ENCODE peak calls at places on chromosome 15, in ten cellular contexts. One of them, this sample, is unnamed.
A peak's percentile ranks its signal among the peaks of the same experiment; 100 is the strongest.

GRCh38 chr15:47801522-47801921 is 84.2 kb downstream of the SEMA6D start:
- DNase-seq in GM23248: no peak
- DNase-seq in OCI-LY7: no peak
- DNase-seq in tibial nerve: no peak
- DNase-seq in heart right ventricle: no peak
- DNase-seq in HCT116: no peak
- DNase-seq in ascending aorta: no peak
- DNase-seq in kidney: no peak
- DNase-seq in A549: no peak
- DNase-seq in lung: no peak
- DNase-seq in this sample: no peak

GRCh38 chr15:69170597-69170996 is 10.2 kb downstream of the GLCE start:
- DNase-seq in heart right ventricle: no peak
- DNase-seq in OCI-LY7: no peak
- DNase-seq in kidney: no peak
- DNase-seq in A549: no peak
- DNase-seq in GM23248: no peak
- DNase-seq in HCT116: no peak
- DNase-seq in lung: no peak
- DNase-seq in tibial nerve: no peak
- DNase-seq in ascending aorta: no peak
- DNase-seq in this sample: no peak

GRCh38 chr15:100026041-100026440 is 292.8 kb upstream of the LYSMD4 start:
- DNase-seq in GM23248: no peak
- DNase-seq in lung: no peak
- DNase-seq in OCI-LY7: no peak
- DNase-seq in A549: no peak
- DNase-seq in heart right ventricle: no peak
- DNase-seq in kidney: no peak
- DNase-seq in ascending aorta: no peak
- DNase-seq in HCT116: no peak
- DNase-seq in tibial nerve: no peak
- DNase-seq in this sample: no peak

GRCh38 chr15:41024141-41024540 is 70.9 kb downstream of the CHAC1 start:
- DNase-seq in lung: no peak
- DNase-seq in heart right ventricle: no peak
- DNase-seq in GM23248: peak; percentile 86
- DNase-seq in tibial nerve: no peak
- DNase-seq in A549: no peak
- DNase-seq in ascending aorta: no peak
- DNase-seq in OCI-LY7: no peak
- DNase-seq in HCT116: no peak
- DNase-seq in kidney: no peak
- DNase-seq in this sample: no peak

GRCh38 chr15:62940755-62941361 is 101.7 kb upstream of the TPM1 start:
- DNase-seq in A549: peak; percentile 60
- DNase-seq in lung: peak; percentile 37
- DNase-seq in tibial nerve: peak; percentile 30
- DNase-seq in OCI-LY7: no peak
- DNase-seq in ascending aorta: peak; percentile 68
- DNase-seq in GM23248: peak; percentile 98
- DNase-seq in HCT116: no peak
- DNase-seq in heart right ventricle: peak; percentile 85
- DNase-seq in kidney: peak; percentile 96
- DNase-seq in this sample: no peak

GRCh38 chr15:45205192-45205591 is 17.4 kb upstream of the SHF start:
- DNase-seq in HCT116: peak; percentile 58
- DNase-seq in tibial nerve: no peak
- DNase-seq in OCI-LY7: peak; percentile 79
- DNase-seq in GM23248: peak; percentile 86
- DNase-seq in A549: peak; percentile 72
- DNase-seq in ascending aorta: no peak
- DNase-seq in lung: peak; percentile 54
- DNase-seq in kidney: no peak
- DNase-seq in heart right ventricle: peak; percentile 57
- DNase-seq in this sample: peak; percentile 29

GRCh38 chr15:77892335-77892734 is 185.2 kb downstream of the TBC1D2B start:
- DNase-seq in OCI-LY7: no peak
- DNase-seq in ascending aorta: no peak
- DNase-seq in lung: no peak
- DNase-seq in HCT116: no peak
- DNase-seq in GM23248: no peak
- DNase-seq in heart right ventricle: no peak
- DNase-seq in kidney: peak; percentile 30
- DNase-seq in tibial nerve: no peak
- DNase-seq in A549: no peak
- DNase-seq in this sample: no peak

GRCh38 chr15:88029696-88030095 is 226.8 kb downstream of the NTRK3 start:
- DNase-seq in tibial nerve: no peak
- DNase-seq in heart right ventricle: no peak
- DNase-seq in lung: no peak
- DNase-seq in HCT116: no peak
- DNase-seq in kidney: no peak
- DNase-seq in GM23248: peak; percentile 17
- DNase-seq in OCI-LY7: no peak
- DNase-seq in ascending aorta: no peak
- DNase-seq in A549: no peak
- DNase-seq in this sample: no peak

GRCh38 chr15:66633346-66633745 is 67.5 kb upstream of the LCTL start:
- DNase-seq in ascending aorta: no peak
- DNase-seq in GM23248: no peak
- DNase-seq in tibial nerve: no peak
- DNase-seq in OCI-LY7: no peak
- DNase-seq in HCT116: no peak
- DNase-seq in kidney: peak; percentile 79
- DNase-seq in lung: no peak
- DNase-seq in heart right ventricle: no peak
- DNase-seq in A549: no peak
- DNase-seq in this sample: no peak

GRCh38 chr15:66635817-66636216 is 66.2 kb upstream of the SMAD6 start:
- DNase-seq in kidney: no peak
- DNase-seq in A549: no peak
- DNase-seq in GM23248: no peak
- DNase-seq in tibial nerve: no peak
- DNase-seq in ascending aorta: no peak
- DNase-seq in HCT116: no peak
- DNase-seq in lung: no peak
- DNase-seq in heart right ventricle: no peak
- DNase-seq in OCI-LY7: no peak
- DNase-seq in this sample: no peak

GRCh38 chr15:66635006-66635405 is 67.0 kb upstream of the SMAD6 start:
- DNase-seq in HCT116: no peak
- DNase-seq in ascending aorta: no peak
- DNase-seq in GM23248: no peak
- DNase-seq in A549: no peak
- DNase-seq in tibial nerve: no peak
- DNase-seq in lung: no peak
- DNase-seq in heart right ventricle: no peak
- DNase-seq in kidney: no peak
- DNase-seq in OCI-LY7: no peak
- DNase-seq in this sample: no peak

GRCh38 chr15:66633851-66634250 is 68.1 kb upstream of the LCTL start:
- DNase-seq in GM23248: no peak
- DNase-seq in ascending aorta: no peak
- DNase-seq in A549: no peak
- DNase-seq in heart right ventricle: no peak
- DNase-seq in tibial nerve: no peak
- DNase-seq in OCI-LY7: no peak
- DNase-seq in kidney: no peak
- DNase-seq in HCT116: no peak
- DNase-seq in lung: no peak
- DNase-seq in this sample: no peak

DNA sequence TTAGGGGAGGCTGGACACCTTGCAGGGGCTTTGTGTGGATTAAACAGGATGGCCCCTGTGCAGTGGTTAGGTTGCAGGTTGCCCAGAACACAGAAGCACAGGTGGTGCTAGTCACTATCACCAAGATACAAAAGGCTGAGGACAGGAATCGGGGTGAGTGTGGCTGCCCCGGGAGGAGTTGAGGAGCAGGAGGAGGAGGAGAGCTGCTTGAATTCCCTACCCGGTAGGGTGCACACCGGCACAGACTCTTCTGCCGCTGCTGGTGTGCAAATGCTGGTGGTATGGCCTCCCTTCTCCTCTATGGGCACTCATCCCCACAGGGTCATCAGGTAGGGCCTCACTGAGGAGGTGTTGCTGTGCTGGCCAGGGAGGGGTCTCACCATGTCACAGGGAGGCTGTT is 67.5 kb upstream of the SMAD6 start:
- DNase-seq in heart right ventricle: no peak
- DNase-seq in ascending aorta: no peak
- DNase-seq in lung: no peak
- DNase-seq in tibial nerve: no peak
- DNase-seq in GM23248: no peak
- DNase-seq in A549: no peak
- DNase-seq in OCI-LY7: no peak
- DNase-seq in kidney: no peak
- DNase-seq in HCT116: no peak
- DNase-seq in this sample: no peak
- H3K27ac ChIP-seq in heart right ventricle: no peak overlapping the region
- H3K27ac ChIP-seq in ascending aorta: no peak overlapping the region
- H3K27ac ChIP-seq in lung: no peak overlapping the region
- H3K27ac ChIP-seq in tibial nerve: no peak overlapping the region
- H3K27ac ChIP-seq in GM23248: no peak overlapping the region
- H3K27ac ChIP-seq in A549: no peak overlapping the region
- H3K27ac ChIP-seq in OCI-LY7: no peak overlapping the region
- H3K27ac ChIP-seq in kidney: no peak overlapping the region
- H3K27ac ChIP-seq in HCT116: no peak overlapping the region
- H3K27ac ChIP-seq in this sample: no peak overlapping the region

GRCh38 chr15:39687965-39688364 is 94.7 kb downstream of the FSIP1 start:
- DNase-seq in ascending aorta: no peak
- DNase-seq in OCI-LY7: no peak
- DNase-seq in lung: no peak
- DNase-seq in GM23248: no peak
- DNase-seq in A549: no peak
- DNase-seq in heart right ventricle: no peak
- DNase-seq in kidney: no peak
- DNase-seq in HCT116: no peak
- DNase-seq in tibial nerve: no peak
- DNase-seq in this sample: no peak

GRCh38 chr15:39695793-39696192 is 86.8 kb downstream of the FSIP1 start:
- DNase-seq in lung: no peak
- DNase-seq in kidney: no peak
- DNase-seq in ascending aorta: no peak
- DNase-seq in A549: no peak
- DNase-seq in GM23248: no peak
- DNase-seq in tibial nerve: no peak
- DNase-seq in OCI-LY7: no peak
- DNase-seq in heart right ventricle: no peak
- DNase-seq in HCT116: no peak
- DNase-seq in this sample: no peak

GRCh38 chr15:39691229-39691628 is 91.4 kb downstream of the FSIP1 start:
- DNase-seq in lung: no peak
- DNase-seq in OCI-LY7: no peak
- DNase-seq in HCT116: no peak
- DNase-seq in heart right ventricle: no peak
- DNase-seq in GM23248: peak; percentile 48
- DNase-seq in ascending aorta: no peak
- DNase-seq in A549: no peak
- DNase-seq in kidney: no peak
- DNase-seq in tibial nerve: no peak
- DNase-seq in this sample: no peak

DNA sequence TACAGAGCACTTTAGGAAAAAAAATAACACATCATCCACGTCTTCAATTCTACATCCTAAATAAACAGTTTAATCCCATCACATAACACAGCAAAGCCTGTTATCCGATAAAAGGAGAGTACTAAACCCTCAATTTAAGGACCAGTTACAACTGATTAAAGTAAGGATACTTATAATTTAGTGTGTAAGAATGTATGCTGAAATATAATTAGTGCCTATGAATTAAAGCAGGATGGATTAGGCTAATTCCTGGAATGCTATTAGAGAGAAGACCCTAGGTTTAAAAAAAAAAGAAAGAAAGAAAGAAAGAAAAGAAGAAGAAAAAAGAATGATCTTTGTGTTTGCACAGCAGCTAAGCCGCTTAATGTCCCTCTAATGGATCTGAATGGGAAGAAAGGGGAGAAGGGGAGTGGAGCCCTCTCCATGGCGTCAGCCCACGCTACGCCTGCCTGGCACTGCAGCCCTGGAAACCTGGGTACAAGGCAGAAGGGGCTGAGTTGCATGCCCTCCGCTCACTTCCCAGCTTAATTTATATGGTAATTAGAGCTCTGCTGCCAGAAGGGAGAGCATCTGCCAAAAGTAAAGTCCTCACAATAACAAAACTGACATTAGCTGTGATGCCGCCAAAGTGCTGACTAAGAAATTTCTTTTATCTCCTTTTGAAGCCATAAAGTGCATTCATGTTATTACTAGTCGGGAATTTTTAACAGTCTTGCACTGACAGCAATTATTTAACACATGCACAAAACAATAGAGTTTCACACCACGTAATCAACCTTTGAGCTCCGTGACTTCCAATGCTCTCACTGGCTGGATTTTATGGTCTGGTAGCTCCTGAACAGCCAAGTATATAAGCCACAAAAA is 89.9 kb downstream of the FSIP1 start:
- DNase-seq in GM23248: no peak
- DNase-seq in tibial nerve: no peak
- DNase-seq in A549: no peak
- DNase-seq in ascending aorta: no peak
- DNase-seq in lung: no peak
- DNase-seq in heart right ventricle: no peak
- DNase-seq in HCT116: no peak
- DNase-seq in kidney: no peak
- DNase-seq in OCI-LY7: no peak
- DNase-seq in this sample: no peak
- H3K27ac ChIP-seq in GM23248: no peak overlapping the region
- H3K27ac ChIP-seq in tibial nerve: no peak overlapping the region
- H3K27ac ChIP-seq in A549: no peak overlapping the region
- H3K27ac ChIP-seq in ascending aorta: no peak overlapping the region
- H3K27ac ChIP-seq in lung: no peak overlapping the region
- H3K27ac ChIP-seq in heart right ventricle: no peak overlapping the region
- H3K27ac ChIP-seq in HCT116: no peak overlapping the region
- H3K27ac ChIP-seq in kidney: no peak overlapping the region
- H3K27ac ChIP-seq in OCI-LY7: no peak overlapping the region
- H3K27ac ChIP-seq in this sample: no peak overlapping the region

GRCh38 chr15:91860498-91860897 is 7.0 kb downstream of the SLCO3A1 start:
- DNase-seq in A549: no peak
- DNase-seq in tibial nerve: no peak
- DNase-seq in OCI-LY7: no peak
- DNase-seq in heart right ventricle: no peak
- DNase-seq in GM23248: no peak
- DNase-seq in ascending aorta: no peak
- DNase-seq in lung: no peak
- DNase-seq in HCT116: no peak
- DNase-seq in kidney: no peak
- DNase-seq in this sample: no peak
- H3K27ac ChIP-seq in A549: no peak overlapping the region
- H3K27ac ChIP-seq in tibial nerve: no peak overlapping the region
- H3K27ac ChIP-seq in OCI-LY7: peak overlapping the region; percentile 38
- H3K27ac ChIP-seq in heart right ventricle: no peak overlapping the region
- H3K27ac ChIP-seq in GM23248: no peak overlapping the region
- H3K27ac ChIP-seq in ascending aorta: no peak overlapping the region
- H3K27ac ChIP-seq in lung: no peak overlapping the region
- H3K27ac ChIP-seq in HCT116: no peak overlapping the region
- H3K27ac ChIP-seq in kidney: no peak overlapping the region
- H3K27ac ChIP-seq in this sample: no peak overlapping the region

DNA sequence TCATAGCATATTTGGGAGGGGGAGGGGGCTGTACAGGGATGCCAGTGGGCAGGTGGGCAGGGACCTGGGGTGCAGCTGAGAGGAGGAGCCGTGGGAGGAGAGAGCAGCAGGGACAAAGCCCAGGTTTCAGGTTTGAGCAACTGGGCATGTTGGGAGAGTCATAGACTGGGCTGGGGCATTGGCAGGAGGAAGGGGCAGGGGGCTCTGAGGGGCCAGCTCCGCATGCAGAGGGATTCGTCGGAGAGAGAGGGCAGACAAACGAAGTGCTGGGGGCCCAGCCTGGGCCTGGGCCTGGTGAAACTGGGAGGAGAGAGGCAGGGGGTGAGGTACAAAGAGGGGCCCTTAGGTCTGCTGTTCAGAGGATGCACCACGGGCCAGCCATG is 25.2 kb downstream of the RASGRF1 start:
- DNase-seq in heart right ventricle: no peak
- DNase-seq in kidney: no peak
- DNase-seq in GM23248: no peak
- DNase-seq in lung: no peak
- DNase-seq in OCI-LY7: no peak
- DNase-seq in A549: no peak
- DNase-seq in ascending aorta: no peak
- DNase-seq in HCT116: no peak
- DNase-seq in tibial nerve: no peak
- DNase-seq in this sample: no peak
- H3K27ac ChIP-seq in heart right ventricle: no peak overlapping the region
- H3K27ac ChIP-seq in kidney: no peak overlapping the region
- H3K27ac ChIP-seq in GM23248: no peak overlapping the region
- H3K27ac ChIP-seq in lung: no peak overlapping the region
- H3K27ac ChIP-seq in OCI-LY7: no peak overlapping the region
- H3K27ac ChIP-seq in A549: no peak overlapping the region
- H3K27ac ChIP-seq in ascending aorta: no peak overlapping the region
- H3K27ac ChIP-seq in HCT116: no peak overlapping the region
- H3K27ac ChIP-seq in tibial nerve: no peak overlapping the region
- H3K27ac ChIP-seq in this sample: no peak overlapping the region